ENCODE peak calls at places on chromosomes 16 and 17, in seven cellular contexts. J, H, F, X, E, O and B are unnamed samples.
A peak's percentile ranks its signal among the peaks of the same experiment; 100 is the strongest.

GRCh38 chr17:20085283-20085875 is 76.2 kb downstream of the SPECC1 start:
- DNase-seq in E (no peak), O (no peak), H (no peak), J (no peak), F (no peak), X (no peak), B (no peak)

GRCh38 chr16:27286446-27286845 is 17.9 kb upstream of the NSMCE1 start:
- DNase-seq in O (peak; percentile 39), H (peak; percentile 85), F (no peak), J (no peak), X (peak; percentile 26), E (no peak), B (peak; percentile 79)

GRCh38 chr17:77054926-77055325 is 85.8 kb upstream of the SEC14L1 start:
- DNase-seq in O (no peak), E (no peak), X (no peak), F (no peak), J (no peak), H (no peak), B (no peak)

GRCh38 chr17:59004338-59005111 is 102.2 kb downstream of the TRIM37 start:
- DNase-seq in H (peak; percentile 36), E (no peak), X (peak; percentile 71), J (no peak), O (peak; percentile 71), F (peak; percentile 63), B (peak; percentile 72)

GRCh38 chr16:88298882-88299745 is 83.6 kb upstream of the ZNF469 start:
- DNase-seq in X (no peak), F (peak; percentile 4), E (no peak), O (no peak), H (peak; percentile 48), J (no peak), B (no peak)

GRCh38 chr17:9285602-9286001 is 264.3 kb downstream of the NTN1 start:
- DNase-seq in O (no peak), H (no peak), E (no peak), X (no peak), J (no peak), F (no peak), B (peak; percentile 33)

GRCh38 chr16:28977703-28978641 is 3.4 kb downstream of the SPNS1 start:
- DNase-seq in J (no peak), X (no peak), H (no peak), O (peak; percentile 15), E (no peak), F (no peak), B (no peak)

GRCh38 chr16:74501484-74502479 is 80.5 kb upstream of the CLEC18B start:
- DNase-seq in F (no peak), H (no peak), J (no peak), X (no peak), O (no peak), E (no peak), B (no peak)

GRCh38 chr16:4979164-4979563 is 21.0 kb downstream of the SEC14L5 start:
- DNase-seq in X (no peak), E (no peak), H (no peak), J (no peak), F (no peak), O (no peak), B (no peak)

GRCh38 chr17:17812211-17813054 is 24.4 kb downstream of the SREBF1 start:
- DNase-seq in X (peak; percentile 94), H (peak; percentile 91), F (peak; percentile 68), E (peak; percentile 81), O (peak; percentile 73), J (peak; percentile 82), B (peak; percentile 68)

GRCh38 chr17:75341784-75342183 is 52.6 kb upstream of the SLC25A19 start:
- DNase-seq in E (no peak), O (no peak), X (no peak), J (no peak), F (no peak), H (no peak), B (no peak)

GRCh38 chr16:19515765-19516164 is 6.1 kb downstream of the GDE1 start:
- DNase-seq in E (no peak), F (no peak), J (no peak), H (no peak), O (no peak), X (no peak), B (no peak)

GRCh38 chr17:11140028-11140427 is 101.0 kb upstream of the SHISA6 start:
- DNase-seq in O (no peak), J (peak; percentile 13), E (no peak), H (no peak), F (no peak), X (no peak), B (no peak)

GRCh38 chr16:4407543-4408322 is 8.7 kb downstream of the CORO7 start:
- DNase-seq in F (no peak), H (peak; percentile 86), E (no peak), J (no peak), X (no peak), O (peak; percentile 38), B (no peak)

GRCh38 chr17:16282522-16282921 is 65.5 kb downstream of the PIGL start:
- DNase-seq in H (no peak), X (no peak), E (no peak), F (no peak), O (no peak), J (no peak), B (no peak)

GRCh38 chr16:78179666-78180065 is 80.2 kb downstream of the WWOX start:
- DNase-seq in F (no peak), O (no peak), J (no peak), H (no peak), E (no peak), X (no peak), B (no peak)

GRCh38 chr17:81566461-81567126 is 14.4 kb upstream of the FAAP100 start:
- DNase-seq in F (no peak), X (no peak), O (peak; percentile 89), J (peak; percentile 59), E (peak; percentile 67), H (peak; percentile 87), B (peak; percentile 99)

GRCh38 chr17:61454095-61454931 is 2.1 kb downstream of the TBX4 start:
- DNase-seq in F (no peak), E (no peak), H (no peak), J (no peak), X (no peak), O (no peak), B (peak; percentile 41)

GRCh38 chr17:78802008-78802407 is 19.9 kb upstream of the CYTH1 start:
- DNase-seq in H (no peak), E (no peak), X (no peak), F (no peak), J (no peak), O (no peak), B (no peak)

GRCh38 chr17:58232707-58233156 is 5.7 kb upstream of the LPO start:
- DNase-seq in F (no peak), H (peak; percentile 36), X (no peak), E (no peak), O (peak; percentile 42), J (no peak), B (no peak)

GRCh38 chr16:22734313-22734869 is 79.6 kb upstream of the HS3ST2 start:
- DNase-seq in O (no peak), X (no peak), J (no peak), H (no peak), F (no peak), E (no peak), B (no peak)

GRCh38 chr17:41785876-41786226 is 660 bp downstream of the JUP start:
- DNase-seq in J (peak; percentile 59), H (no peak), O (peak; percentile 79), F (no peak), X (no peak), E (peak; percentile 89), B (no peak)

GRCh38 chr16:24851700-24852099 is 5.9 kb downstream of the SLC5A11 start:
- DNase-seq in J (no peak), O (no peak), E (no peak), X (no peak), H (no peak), F (peak; percentile 31), B (no peak)

GRCh38 chr16:84331998-84332780 is 36.1 kb upstream of the ATP2C2 start:
- DNase-seq in X (no peak), F (no peak), E (no peak), J (no peak), H (no peak), O (no peak), B (no peak)

GRCh38 chr17:8837438-8838075 is 29.9 kb downstream of the PIK3R6 start:
- DNase-seq in J (no peak), H (no peak), O (peak; percentile 73), E (no peak), X (peak; percentile 26), F (no peak), B (peak; percentile 39)

GRCh38 chr16:81401035-81401950 is 43.3 kb upstream of the CMIP start:
- DNase-seq in O (peak; percentile 10), X (no peak), J (no peak), F (no peak), H (peak; percentile 57), E (no peak), B (no peak)

GRCh38 chr17:8117980-8118768 is at the start of gene ALOXE3:
- DNase-seq in F (no peak), O (peak; percentile 55), J (no peak), H (peak; percentile 67), X (no peak), E (peak; percentile 71), B (peak; percentile 60)

GRCh38 chr16:1826691-1827573 is at the start of the genes FAHD1 and HAGH:
- DNase-seq in O (peak; percentile 94), F (peak; percentile 86), E (peak; percentile 97), H (peak; percentile 100), X (peak; percentile 94), J (peak; percentile 94), B (peak; percentile 98)

GRCh38 chr17:32491371-32492280 is 4.8 kb downstream of the CDK5R1 start:
- DNase-seq in H (no peak), E (peak; percentile 46), X (no peak), J (no peak), F (no peak), O (no peak), B (no peak)

GRCh38 chr17:73300392-73300791 is 11.4 kb downstream of the CDC42EP4 start:
- DNase-seq in X (no peak), J (no peak), F (no peak), H (no peak), E (no peak), O (no peak), B (no peak)

GRCh38 chr17:81879121-81879520 is 8.0 kb upstream of the ARHGDIA start:
- DNase-seq in J (no peak), F (no peak), H (no peak), O (no peak), E (no peak), X (no peak), B (no peak)

GRCh38 chr17:6166492-6167179 is 96.5 kb downstream of the WSCD1 start:
- DNase-seq in X (no peak), F (no peak), H (no peak), O (no peak), E (no peak), J (no peak), B (no peak)

GRCh38 chr17:11925271-11926021 is 71.8 kb downstream of the ZNF18 start:
- DNase-seq in X (no peak), E (no peak), O (no peak), J (peak; percentile 18), H (no peak), F (no peak), B (no peak)

GRCh38 chr16:57341441-57342303 is 16.9 kb upstream of the CCL22 start:
- DNase-seq in J (no peak), H (peak; percentile 61), E (no peak), F (no peak), X (no peak), O (peak; percentile 26), B (peak; percentile 90)

GRCh38 chr16:55835578-55835977 is 2.7 kb upstream of the CES1 start:
- DNase-seq in E (no peak), J (no peak), X (no peak), H (no peak), F (no peak), O (peak; percentile 82), B (no peak)